ENCODE peak calls at places on chromosomes 13 and 19, in ten cellular contexts. One of them, this sample, is unnamed.

GRCh38 chr19:58476498-58477015 is 405 bp downstream of the ZNF446 start:
- DNase-seq in NCI-H1417: peak; percentile 64
- DNase-seq in AG09309: no peak
- DNase-seq in germinal center: peak; percentile 27
- DNase-seq in T1000: no peak
- DNase-seq in stomach: no peak
- DNase-seq in CD4-positive, CD25-positive, alpha-beta regulatory T cell: no peak
- DNase-seq in EL: peak; percentile 12
- DNase-seq in midbrain: no peak
- DNase-seq in activated T-cell treated with anti-CD3 and anti-CD28 coated beads, Interleukin-2, amount 50 U/mL, for 72 hours: no peak
- DNase-seq in this sample: no peak

GRCh38 chr19:52778811-52779210 is 7.8 kb downstream of the ZNF600 start:
- DNase-seq in NCI-H1417: no peak
- DNase-seq in AG09309: no peak
- DNase-seq in germinal center: no peak
- DNase-seq in T1000: no peak
- DNase-seq in stomach: no peak
- DNase-seq in CD4-positive, CD25-positive, alpha-beta regulatory T cell: no peak
- DNase-seq in EL: peak; percentile 9
- DNase-seq in midbrain: no peak
- DNase-seq in activated T-cell treated with anti-CD3 and anti-CD28 coated beads, Interleukin-2, amount 50 U/mL, for 72 hours: peak; percentile 61
- DNase-seq in this sample: peak; percentile 26

GRCh38 chr19:40380199-40381037 is 9.6 kb downstream of the HIPK4 start:
- DNase-seq in NCI-H1417: no peak
- DNase-seq in AG09309: no peak
- DNase-seq in germinal center: no peak
- DNase-seq in T1000: no peak
- DNase-seq in stomach: no peak
- DNase-seq in CD4-positive, CD25-positive, alpha-beta regulatory T cell: no peak
- DNase-seq in EL: no peak
- DNase-seq in midbrain: no peak
- DNase-seq in activated T-cell treated with anti-CD3 and anti-CD28 coated beads, Interleukin-2, amount 50 U/mL, for 72 hours: no peak
- DNase-seq in this sample: no peak

GRCh38 chr13:97786510-97786909 is 167.0 kb upstream of the IPO5 start:
- DNase-seq in NCI-H1417: no peak
- DNase-seq in AG09309: no peak
- DNase-seq in germinal center: no peak
- DNase-seq in T1000: no peak
- DNase-seq in stomach: no peak
- DNase-seq in CD4-positive, CD25-positive, alpha-beta regulatory T cell: no peak
- DNase-seq in EL: no peak
- DNase-seq in midbrain: no peak
- DNase-seq in activated T-cell treated with anti-CD3 and anti-CD28 coated beads, Interleukin-2, amount 50 U/mL, for 72 hours: no peak
- DNase-seq in this sample: no peak

GRCh38 chr19:10895920-10896319 is 24.6 kb downstream of the CARM1 start:
- DNase-seq in NCI-H1417: no peak
- DNase-seq in AG09309: no peak
- DNase-seq in germinal center: no peak
- DNase-seq in T1000: no peak
- DNase-seq in stomach: no peak
- DNase-seq in CD4-positive, CD25-positive, alpha-beta regulatory T cell: no peak
- DNase-seq in EL: no peak
- DNase-seq in midbrain: no peak
- DNase-seq in activated T-cell treated with anti-CD3 and anti-CD28 coated beads, Interleukin-2, amount 50 U/mL, for 72 hours: no peak
- DNase-seq in this sample: no peak

GRCh38 chr13:98172570-98173405 is 4.3 kb downstream of the RNF113B start:
- DNase-seq in NCI-H1417: no peak
- DNase-seq in AG09309: no peak
- DNase-seq in germinal center: no peak
- DNase-seq in T1000: no peak
- DNase-seq in stomach: no peak
- DNase-seq in CD4-positive, CD25-positive, alpha-beta regulatory T cell: no peak
- DNase-seq in EL: peak; percentile 28
- DNase-seq in midbrain: no peak
- DNase-seq in activated T-cell treated with anti-CD3 and anti-CD28 coated beads, Interleukin-2, amount 50 U/mL, for 72 hours: no peak
- DNase-seq in this sample: no peak

GRCh38 chr13:114097893-114098688 is 34.3 kb downstream of the RASA3 start:
- DNase-seq in NCI-H1417: no peak
- DNase-seq in AG09309: no peak
- DNase-seq in germinal center: no peak
- DNase-seq in T1000: no peak
- DNase-seq in stomach: no peak
- DNase-seq in CD4-positive, CD25-positive, alpha-beta regulatory T cell: no peak
- DNase-seq in EL: no peak
- DNase-seq in midbrain: no peak
- DNase-seq in activated T-cell treated with anti-CD3 and anti-CD28 coated beads, Interleukin-2, amount 50 U/mL, for 72 hours: no peak
- DNase-seq in this sample: no peak

GRCh38 chr19:6362351-6362801 is 1.0 kb downstream of the CLPP start:
- DNase-seq in NCI-H1417: no peak
- DNase-seq in AG09309: no peak
- DNase-seq in germinal center: no peak
- DNase-seq in T1000: no peak
- DNase-seq in stomach: no peak
- DNase-seq in CD4-positive, CD25-positive, alpha-beta regulatory T cell: peak; percentile 81
- DNase-seq in EL: peak; percentile 48
- DNase-seq in midbrain: no peak
- DNase-seq in activated T-cell treated with anti-CD3 and anti-CD28 coated beads, Interleukin-2, amount 50 U/mL, for 72 hours: peak; percentile 47
- DNase-seq in this sample: peak; percentile 61

GRCh38 chr19:54470991-54471782 is 1.9 kb downstream of the CDC42EP5 start:
- DNase-seq in NCI-H1417: no peak
- DNase-seq in AG09309: no peak
- DNase-seq in germinal center: no peak
- DNase-seq in T1000: no peak
- DNase-seq in stomach: peak; percentile 62
- DNase-seq in CD4-positive, CD25-positive, alpha-beta regulatory T cell: no peak
- DNase-seq in EL: no peak
- DNase-seq in midbrain: peak; percentile 20
- DNase-seq in activated T-cell treated with anti-CD3 and anti-CD28 coated beads, Interleukin-2, amount 50 U/mL, for 72 hours: no peak
- DNase-seq in this sample: no peak

GRCh38 chr13:104422668-104423067 is 1356.5 kb upstream of the SLC10A2 start:
- DNase-seq in NCI-H1417: peak; percentile 86
- DNase-seq in AG09309: no peak
- DNase-seq in germinal center: no peak
- DNase-seq in T1000: no peak
- DNase-seq in stomach: no peak
- DNase-seq in CD4-positive, CD25-positive, alpha-beta regulatory T cell: no peak
- DNase-seq in EL: no peak
- DNase-seq in midbrain: no peak
- DNase-seq in activated T-cell treated with anti-CD3 and anti-CD28 coated beads, Interleukin-2, amount 50 U/mL, for 72 hours: no peak
- DNase-seq in this sample: no peak

GRCh38 chr19:28023064-28023463 is 1189.9 kb downstream of the UQCRFS1 start:
- DNase-seq in NCI-H1417: no peak
- DNase-seq in AG09309: no peak
- DNase-seq in germinal center: no peak
- DNase-seq in T1000: no peak
- DNase-seq in stomach: no peak
- DNase-seq in CD4-positive, CD25-positive, alpha-beta regulatory T cell: no peak
- DNase-seq in EL: peak; percentile 3
- DNase-seq in midbrain: no peak
- DNase-seq in activated T-cell treated with anti-CD3 and anti-CD28 coated beads, Interleukin-2, amount 50 U/mL, for 72 hours: no peak
- DNase-seq in this sample: no peak

GRCh38 chr19:18194554-18195238 is 1.7 kb downstream of the MPV17L2 start:
- DNase-seq in NCI-H1417: no peak
- DNase-seq in AG09309: no peak
- DNase-seq in germinal center: peak; percentile 63
- DNase-seq in T1000: no peak
- DNase-seq in stomach: no peak
- DNase-seq in CD4-positive, CD25-positive, alpha-beta regulatory T cell: peak; percentile 38
- DNase-seq in EL: peak; percentile 36
- DNase-seq in midbrain: no peak
- DNase-seq in activated T-cell treated with anti-CD3 and anti-CD28 coated beads, Interleukin-2, amount 50 U/mL, for 72 hours: peak; percentile 45
- DNase-seq in this sample: no peak